ENCODE peak calls at places on chromosomes 12 and 14, in five cellular contexts. One of them, this sample, is unnamed.

GRCh38 chr12:2353691-2354090 is 300.9 kb downstream of the CACNA1C start:
- DNase-seq in NB4: no peak
- DNase-seq in psoas muscle: no peak
- DNase-seq in AG09319: no peak
- DNase-seq in AG09309: no peak
- DNase-seq in this sample: no peak

GRCh38 chr14:93137864-93138263 is 22.1 kb upstream of the ITPK1 start:
- DNase-seq in psoas muscle: peak; percentile 28
- DNase-seq in AG09319: no peak
- DNase-seq in NB4: no peak
- DNase-seq in AG09309: no peak
- DNase-seq in this sample: no peak

GRCh38 chr12:98317939-98318899 is 197.2 kb upstream of the TMPO start:
- DNase-seq in psoas muscle: no peak
- DNase-seq in AG09309: no peak
- DNase-seq in AG09319: no peak
- DNase-seq in NB4: no peak
- DNase-seq in this sample: no peak

GRCh38 chr14:68880581-68881105 is 87.8 kb upstream of the ZFP36L1 start:
- DNase-seq in NB4: no peak
- DNase-seq in AG09309: no peak
- DNase-seq in AG09319: no peak
- DNase-seq in psoas muscle: no peak
- DNase-seq in this sample: no peak

GRCh38 chr14:103456167-103456835 is 66.3 kb downstream of the CKB start:
- DNase-seq in psoas muscle: no peak
- DNase-seq in NB4: no peak
- DNase-seq in AG09319: no peak
- DNase-seq in AG09309: no peak
- DNase-seq in this sample: no peak

GRCh38 chr14:34994668-34995067 is 11.9 kb downstream of the SRP54 start:
- DNase-seq in psoas muscle: no peak
- DNase-seq in AG09319: no peak
- DNase-seq in NB4: no peak
- DNase-seq in AG09309: no peak
- DNase-seq in this sample: no peak

GRCh38 chr12:45543887-45544286 is 185.6 kb upstream of the ARID2 start:
- DNase-seq in AG09319: peak; percentile 58
- DNase-seq in psoas muscle: no peak
- DNase-seq in AG09309: peak; percentile 51
- DNase-seq in NB4: peak; percentile 90
- DNase-seq in this sample: peak; percentile 78

GRCh38 chr12:47207005-47207717 is 127.4 kb upstream of the AMIGO2 start:
- DNase-seq in AG09319: no peak
- DNase-seq in psoas muscle: no peak
- DNase-seq in AG09309: no peak
- DNase-seq in NB4: peak; percentile 98
- DNase-seq in this sample: no peak

GRCh38 chr12:89343127-89343526 is 9.2 kb downstream of the DUSP6 start:
- DNase-seq in psoas muscle: peak; percentile 61
- DNase-seq in AG09319: no peak
- DNase-seq in AG09309: no peak
- DNase-seq in NB4: peak; percentile 62
- DNase-seq in this sample: no peak

DNA sequence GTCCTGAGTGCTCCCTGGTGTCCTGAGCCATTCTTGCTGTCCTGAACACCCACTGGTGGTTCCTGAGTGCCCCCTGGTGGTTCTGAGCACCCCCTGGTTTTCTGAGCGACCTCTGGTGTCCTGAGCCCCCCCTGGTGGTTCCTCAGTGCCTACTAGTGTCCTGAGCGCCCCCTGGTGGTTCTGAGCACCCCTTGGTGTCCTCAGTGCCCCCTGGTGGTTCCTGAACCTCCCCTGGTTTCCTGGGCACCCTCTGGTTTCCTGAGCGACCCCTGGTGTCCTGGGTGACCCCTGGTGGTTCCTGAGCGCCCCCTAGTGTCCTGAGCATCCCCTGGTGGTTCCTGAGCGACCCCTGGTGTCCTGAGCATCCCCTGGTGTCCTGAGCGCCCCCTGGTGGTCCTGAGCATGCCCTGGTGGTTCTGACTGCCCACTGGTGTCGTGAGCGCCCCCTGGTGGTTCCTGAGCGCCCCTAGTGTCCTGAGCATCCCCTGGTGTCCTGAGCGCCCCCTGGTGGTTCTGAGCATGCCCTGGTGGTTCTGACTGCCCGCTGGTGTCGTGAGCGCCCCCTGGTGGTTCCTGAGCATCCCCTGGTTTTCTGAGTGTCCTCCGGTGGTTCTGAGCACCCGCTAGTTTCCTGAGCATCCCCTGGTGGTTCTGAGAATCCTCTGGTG is 473.1 kb downstream of the TMEM121 start:
- DNase-seq in AG09319: no peak
- DNase-seq in NB4: peak; percentile 91
- DNase-seq in psoas muscle: peak; percentile 39
- DNase-seq in AG09309: no peak
- DNase-seq in this sample: no peak
- TF ChIP-seq CTCF in AG09319: no peak
- TF ChIP-seq CTCF in NB4: peak; percentile 86
- TF ChIP-seq CTCF in psoas muscle: peak; percentile 26
- TF ChIP-seq CTCF in AG09309: peak; percentile 66
- TF ChIP-seq CTCF in this sample: peak; percentile 18

GRCh38 chr14:24411468-24412454 is 13.0 kb downstream of the NYNRIN start:
- DNase-seq in AG09319: no peak
- DNase-seq in AG09309: peak; percentile 11
- DNase-seq in NB4: peak; percentile 66
- DNase-seq in psoas muscle: no peak
- DNase-seq in this sample: peak; percentile 35
- TF ChIP-seq CTCF in AG09319: peak; percentile 76
- TF ChIP-seq CTCF in AG09309: peak; percentile 77
- TF ChIP-seq CTCF in NB4: peak; percentile 85
- TF ChIP-seq CTCF in psoas muscle: peak; percentile 55
- TF ChIP-seq CTCF in this sample: peak; percentile 82

GRCh38 chr12:53299454-53300180 is at the start of gene MYG1:
- DNase-seq in NB4: peak; percentile 95
- DNase-seq in AG09319: peak; percentile 49
- DNase-seq in AG09309: no peak
- DNase-seq in psoas muscle: peak; percentile 88
- DNase-seq in this sample: peak; percentile 57
- TF ChIP-seq CTCF in NB4: no peak
- TF ChIP-seq CTCF in AG09319: peak; percentile 24
- TF ChIP-seq CTCF in AG09309: peak; percentile 35
- TF ChIP-seq CTCF in psoas muscle: no peak
- TF ChIP-seq CTCF in this sample: peak; percentile 29

GRCh38 chr14:88017503-88017902 is 12.6 kb downstream of the GPR65 start:
- DNase-seq in NB4: no peak
- DNase-seq in AG09309: no peak
- DNase-seq in AG09319: no peak
- DNase-seq in psoas muscle: no peak
- DNase-seq in this sample: no peak

GRCh38 chr14:88009486-88009885 is 4.6 kb downstream of the GPR65 start:
- DNase-seq in psoas muscle: no peak
- DNase-seq in AG09309: no peak
- DNase-seq in NB4: no peak
- DNase-seq in AG09319: no peak
- DNase-seq in this sample: no peak

GRCh38 chr14:88016768-88017167 is 11.8 kb downstream of the GPR65 start:
- DNase-seq in AG09309: no peak
- DNase-seq in NB4: no peak
- DNase-seq in AG09319: no peak
- DNase-seq in psoas muscle: no peak
- DNase-seq in this sample: no peak

GRCh38 chr14:88013750-88014349 is 8.9 kb downstream of the GPR65 start:
- DNase-seq in AG09319: peak; percentile 27
- DNase-seq in NB4: peak; percentile 63
- DNase-seq in AG09309: no peak
- DNase-seq in psoas muscle: peak; percentile 38
- DNase-seq in this sample: peak; percentile 45
- TF ChIP-seq CTCF in AG09319: peak; percentile 88
- TF ChIP-seq CTCF in NB4: peak; percentile 88
- TF ChIP-seq CTCF in AG09309: peak; percentile 94
- TF ChIP-seq CTCF in psoas muscle: peak; percentile 76
- TF ChIP-seq CTCF in this sample: peak; percentile 97

GRCh38 chr12:15996254-15996653 is 85.1 kb downstream of the DERA start:
- DNase-seq in psoas muscle: no peak
- DNase-seq in AG09309: no peak
- DNase-seq in AG09319: no peak
- DNase-seq in NB4: peak; percentile 19
- DNase-seq in this sample: no peak
- TF ChIP-seq CTCF in psoas muscle: no peak
- TF ChIP-seq CTCF in AG09309: no peak
- TF ChIP-seq CTCF in AG09319: peak; percentile 19
- TF ChIP-seq CTCF in NB4: no peak
- TF ChIP-seq CTCF in this sample: no peak

DNA sequence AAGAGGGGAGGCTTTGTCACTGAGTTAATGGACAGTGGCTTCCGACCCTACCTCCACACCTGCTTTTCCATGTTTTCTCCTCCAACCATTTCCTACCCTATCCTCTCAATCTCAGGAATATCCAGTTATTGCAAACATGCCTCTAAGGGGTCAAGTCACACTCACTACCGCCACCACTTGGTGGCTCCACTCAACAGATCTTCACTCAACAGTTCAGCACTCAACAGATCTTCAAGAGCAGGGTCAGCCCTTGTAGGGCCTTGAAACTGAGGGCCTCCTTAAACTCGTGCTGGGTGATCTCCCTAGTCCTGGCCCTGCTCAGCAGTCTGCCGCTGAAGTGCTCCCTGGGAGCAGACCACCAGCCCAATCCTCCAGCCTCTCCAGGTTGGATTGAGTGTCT is 14.2 kb downstream of the ZNF641 start:
- DNase-seq in psoas muscle: no peak
- DNase-seq in AG09319: no peak
- DNase-seq in NB4: peak; percentile 14
- DNase-seq in AG09309: no peak
- DNase-seq in this sample: no peak
- TF ChIP-seq CTCF in psoas muscle: no peak
- TF ChIP-seq CTCF in AG09319: no peak
- TF ChIP-seq CTCF in NB4: peak; percentile 12
- TF ChIP-seq CTCF in AG09309: no peak
- TF ChIP-seq CTCF in this sample: no peak

DNA sequence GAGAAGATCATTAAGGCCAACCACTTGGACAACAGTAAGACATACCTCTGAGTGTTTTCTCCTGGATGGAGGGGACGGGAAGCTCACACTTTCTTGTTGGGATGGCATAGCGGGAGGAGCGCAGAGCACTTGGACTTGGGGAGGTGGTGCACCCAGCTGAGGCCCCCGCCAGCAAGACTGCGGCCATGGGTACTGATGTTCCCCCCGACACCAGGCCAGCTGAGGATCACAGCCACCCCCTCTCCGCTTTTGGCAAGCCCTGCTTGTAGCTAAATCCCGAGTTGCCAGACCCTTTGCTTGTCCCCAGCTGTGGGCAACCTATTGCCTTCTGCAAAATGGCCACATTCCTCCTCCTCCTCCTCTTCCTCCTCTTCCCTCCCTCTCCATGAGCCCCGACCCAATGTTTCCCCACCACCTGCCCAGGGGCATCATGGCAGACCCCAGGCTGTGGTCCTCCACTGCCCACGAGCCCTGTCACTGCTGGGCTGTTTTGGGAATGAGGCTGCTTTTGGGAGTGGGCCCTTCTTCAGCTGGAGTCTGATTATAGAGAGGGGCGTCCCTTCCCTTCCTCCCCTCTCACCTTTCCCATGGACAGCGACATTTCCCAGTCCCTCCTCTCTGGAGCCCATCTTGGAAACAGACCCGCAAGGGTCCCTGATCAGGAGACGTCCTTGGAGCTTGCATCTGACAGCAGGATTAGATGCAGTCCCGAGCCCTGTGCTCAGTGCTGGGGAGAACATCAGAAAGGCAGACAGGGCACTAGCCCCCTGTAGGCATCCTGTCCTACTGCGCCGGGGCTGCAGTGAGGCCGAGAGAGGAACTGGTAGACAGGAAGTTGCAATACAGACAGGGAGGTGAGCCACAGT is 62.9 kb downstream of the PRMT8 start:
- DNase-seq in NB4: peak; percentile 50
- DNase-seq in psoas muscle: no peak
- DNase-seq in AG09319: no peak
- DNase-seq in AG09309: no peak
- DNase-seq in this sample: no peak
- TF ChIP-seq CTCF in NB4: no peak
- TF ChIP-seq CTCF in psoas muscle: no peak
- TF ChIP-seq CTCF in AG09319: no peak
- TF ChIP-seq CTCF in AG09309: no peak
- TF ChIP-seq CTCF in this sample: no peak